ENCODE peak calls at places on chromosomes 12 and 14, in nine cellular contexts. B is iPS DF 6.9; C is left ventricle myocardium inferior; K is tibial artery; O is neural progenitor cell; R is vagina; P is Caco-2; E is lower lobe of right lung; N is CD8-positive, alpha-beta T cell. J is an unnamed sample.

GRCh38 chr12:7161811-7162210 is 27.7 kb upstream of the PEX5 start:
- DNase-seq in P (no peak), N (no peak), E (no peak), O (no peak), C (no peak), K (no peak), R (no peak), B (no peak), J (no peak)

GRCh38 chr12:79451365-79451764 is 239.4 kb downstream of the PAWR start:
- DNase-seq in O (no peak), R (no peak), K (no peak), C (no peak), N (no peak), B (no peak), E (no peak), P (no peak), J (no peak)

GRCh38 chr14:74697543-74697942 is 15.3 kb downstream of the AREL1 start:
- DNase-seq in R (no peak), O (no peak), C (no peak), N (no peak), E (no peak), P (no peak), K (no peak), B (no peak), J (no peak)

GRCh38 chr12:11981174-11981733 is 89.5 kb upstream of the BCL2L14 start:
- DNase-seq in B (no peak), O (no peak), N (no peak), P (no peak), K (no peak), E (no peak), C (no peak), R (no peak), J (peak; percentile 94)

GRCh38 chr12:130687190-130687589 is 28.9 kb downstream of the RIMBP2 start:
- DNase-seq in N (no peak), C (no peak), K (no peak), R (no peak), O (no peak), E (no peak), P (no peak), B (no peak), J (no peak)

GRCh38 chr12:70154960-70155589 is 88.2 kb upstream of the CNOT2 start:
- DNase-seq in O (peak; percentile 39), P (no peak), B (no peak), E (no peak), K (no peak), R (no peak), N (no peak), C (no peak), J (no peak)

GRCh38 chr14:101505216-101505970 is 55.9 kb upstream of the DIO3 start:
- DNase-seq in C (no peak), O (no peak), R (no peak), N (no peak), E (peak; percentile 41), K (peak; percentile 19), B (no peak), P (no peak), J (no peak)

GRCh38 chr14:55000381-55000780 is 26.5 kb downstream of the WDHD1 start:
- DNase-seq in C (no peak), K (no peak), E (no peak), N (no peak), O (no peak), B (no peak), P (no peak), R (no peak), J (peak; percentile 14)

GRCh38 chr12:117844114-117844513 is 124.7 kb downstream of the KSR2 start:
- DNase-seq in K (no peak), B (no peak), N (no peak), E (no peak), O (no peak), R (no peak), C (no peak), P (no peak), J (no peak)

GRCh38 chr12:57868870-57869609 is 22.5 kb upstream of the CTDSP2 start:
- DNase-seq in R (no peak), E (no peak), C (no peak), O (peak; percentile 66), N (no peak), K (peak; percentile 58), B (no peak), P (no peak), J (no peak)

GRCh38 chr12:29756741-29757390 is 26.9 kb downstream of the TMTC1 start:
- DNase-seq in P (no peak), C (no peak), O (no peak), B (no peak), N (no peak), E (no peak), K (no peak), R (no peak), J (no peak)

GRCh38 chr12:100472325-100472724 is 1.3 kb upstream of the NR1H4 start:
- DNase-seq in C (no peak), E (no peak), P (no peak), B (no peak), R (no peak), O (no peak), K (no peak), N (no peak), J (no peak)

GRCh38 chr14:34237098-34237497 is 224.9 kb downstream of the SPTSSA start:
- DNase-seq in N (no peak), B (no peak), R (no peak), O (no peak), C (no peak), P (no peak), K (no peak), E (no peak), J (no peak)

GRCh38 chr12:3271639-3272038 is 194.5 kb downstream of the TSPAN9 start:
- DNase-seq in R (no peak), E (no peak), N (no peak), K (no peak), C (no peak), P (no peak), O (no peak), B (no peak), J (no peak)

GRCh38 chr12:3272958-3273357 is 195.8 kb downstream of the TSPAN9 start:
- DNase-seq in B (no peak), C (no peak), N (no peak), P (no peak), K (no peak), R (no peak), O (no peak), E (no peak), J (no peak)

GRCh38 chr12:3269594-3269993 is 192.4 kb downstream of the TSPAN9 start:
- DNase-seq in N (no peak), C (no peak), B (no peak), E (no peak), O (peak; percentile 36), R (no peak), P (no peak), K (no peak), J (no peak)

GRCh38 chr12:3273409-3273853 is 196.3 kb downstream of the TSPAN9 start:
- DNase-seq in B (no peak), P (no peak), K (no peak), N (no peak), R (no peak), O (no peak), C (no peak), E (no peak), J (no peak)

GRCh38 chr12:3271146-3271545 is 194.0 kb downstream of the TSPAN9 start:
- DNase-seq in O (no peak), C (no peak), R (no peak), B (no peak), P (no peak), N (no peak), E (no peak), K (no peak), J (no peak)
- H3K4me1 ChIP-seq in O (peaks cover 8% of the 10 kb centered on the region), C (peaks cover 85% of the 10 kb centered on the region), R (peaks cover 18% of the 10 kb centered on the region), B (peaks cover 4% of the 10 kb centered on the region), P (no peaks in the 10 kb centered on the region), N (no peaks in the 10 kb centered on the region), E (peaks cover 13% of the 10 kb centered on the region), K (peaks cover 17% of the 10 kb centered on the region), J (no peaks in the 10 kb centered on the region)

DNA sequence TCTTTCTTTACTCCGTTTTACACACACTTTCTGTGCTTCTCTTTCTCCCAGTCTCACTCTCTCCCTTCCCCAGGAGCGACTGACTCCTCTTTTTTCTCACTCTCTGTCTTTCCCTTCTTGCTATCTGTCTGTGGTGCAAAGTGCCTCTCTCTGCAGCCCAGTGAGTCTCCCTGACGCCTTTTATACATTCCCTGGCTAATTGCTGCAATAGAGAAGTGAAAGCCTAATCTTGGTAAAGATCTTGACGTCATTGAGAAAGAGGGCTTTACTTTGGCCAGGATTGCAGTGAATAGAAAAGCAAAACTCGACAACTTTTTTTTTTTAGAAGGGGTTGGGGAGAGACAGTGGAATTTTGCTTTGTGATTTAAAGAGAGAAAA is 710 bp upstream of the DIO2 start:
- DNase-seq in P (no peak), K (no peak), E (no peak), O (peak; percentile 40), N (no peak), R (no peak), C (no peak), B (no peak), J (no peak)
- H3K4me1 ChIP-seq in P (peaks cover 21% of the 10 kb centered on the region), K (no peaks in the 10 kb centered on the region), E (no peaks in the 10 kb centered on the region), O (peaks cover 43% of the 10 kb centered on the region), N (no peaks in the 10 kb centered on the region), R (peaks cover 19% of the 10 kb centered on the region), C (peaks cover 4% of the 10 kb centered on the region), B (peaks cover 2% of the 10 kb centered on the region), J (no peaks in the 10 kb centered on the region)

DNA sequence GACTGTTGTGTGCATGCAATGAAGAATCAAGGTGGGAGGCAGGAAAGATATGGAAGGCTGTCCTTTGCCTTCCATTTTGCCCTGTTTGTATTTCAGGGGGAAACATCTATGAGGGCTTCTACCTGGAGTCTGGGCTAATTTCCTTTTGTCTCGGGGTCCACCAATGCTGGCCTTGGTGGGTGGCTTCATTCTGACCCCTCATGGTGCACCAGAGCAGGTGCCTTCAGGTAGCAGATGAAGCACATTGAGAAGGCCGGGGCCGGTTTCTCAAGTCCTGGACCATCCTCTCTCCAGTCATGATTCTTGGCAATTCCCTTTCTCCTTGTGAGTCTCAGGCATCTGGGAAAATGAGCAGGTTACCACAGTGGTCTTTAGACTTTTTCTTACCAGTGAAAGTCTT is 47.2 kb downstream of the RPH3A start:
- DNase-seq in E (no peak), R (no peak), C (no peak), P (no peak), K (no peak), O (no peak), B (no peak), N (no peak), J (no peak)
- H3K4me1 ChIP-seq in E (no peaks in the 10 kb centered on the region), R (no peaks in the 10 kb centered on the region), C (no peaks in the 10 kb centered on the region), P (no peaks in the 10 kb centered on the region), K (no peaks in the 10 kb centered on the region), O (peaks cover 4% of the 10 kb centered on the region), B (peaks cover 4% of the 10 kb centered on the region), N (no peaks in the 10 kb centered on the region), J (no peaks in the 10 kb centered on the region)

GRCh38 chr14:83958359-83958758 is 1571.6 kb upstream of the FLRT2 start:
- DNase-seq in K (no peak), C (no peak), N (no peak), B (no peak), P (no peak), O (no peak), E (no peak), R (no peak), J (no peak)

DNA sequence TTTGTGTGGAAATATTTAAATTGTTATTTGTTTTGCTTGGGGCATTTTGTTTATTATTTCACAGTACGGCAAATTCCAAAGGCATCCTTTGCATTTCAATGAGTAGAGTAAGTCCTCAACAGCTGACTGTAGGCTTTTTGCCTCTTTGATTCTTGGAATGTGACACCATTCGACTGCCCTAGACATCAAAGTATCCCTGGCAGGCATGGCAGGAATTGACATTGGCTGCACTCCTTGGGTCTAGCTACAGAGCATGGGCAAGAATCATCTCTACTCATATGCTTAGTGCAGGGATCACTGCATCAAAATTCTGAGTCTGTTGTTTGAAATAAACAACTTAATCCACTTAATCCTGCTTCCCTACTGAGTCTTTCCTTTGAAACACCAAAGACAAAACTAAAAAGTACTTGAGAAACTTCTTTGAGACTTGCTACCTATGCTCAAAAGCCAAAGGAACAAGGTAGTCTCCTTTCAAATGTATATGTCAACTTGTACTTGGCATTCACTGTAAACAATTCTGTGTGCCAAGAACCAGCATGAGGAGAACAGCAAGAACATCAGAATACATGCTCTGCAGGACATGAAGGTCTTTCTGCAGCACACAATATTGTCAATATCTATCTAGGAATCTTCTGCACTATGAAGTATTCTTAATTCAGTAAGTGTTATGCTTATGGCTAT is 1569.0 kb upstream of the FLRT2 start:
- DNase-seq in N (no peak), B (peak; percentile 16), P (no peak), O (peak; percentile 18), R (no peak), C (no peak), E (no peak), K (no peak), J (no peak)
- H3K4me1 ChIP-seq in N (no peaks in the 10 kb centered on the region), B (peaks cover 1% of the 10 kb centered on the region), P (no peaks in the 10 kb centered on the region), O (peaks cover 8% of the 10 kb centered on the region), R (no peaks in the 10 kb centered on the region), C (no peaks in the 10 kb centered on the region), E (no peaks in the 10 kb centered on the region), K (no peaks in the 10 kb centered on the region), J (no peaks in the 10 kb centered on the region)

J was measured in CD4-positive, alpha-beta memory T cell.